ENCODE peak calls at places on chromosomes 7 and 10, in four cellular contexts. Y is ovary, C is tibial nerve, V is PC-3. B is an unnamed sample. For H3K9me3 and H3K36me3, the result is how much of the 10 kb centered on the place peaks cover.

GRCh38 chr10:28754930-28755718 is 77.8 kb downstream of the BAMBI start:
- DNase-seq in Y (no peak), C (no peak), V (no peak), B (no peak)

GRCh38 chr10:667096-667495 is 22.4 kb downstream of the DIP2C start:
- DNase-seq in Y (no peak), C (no peak), V (no peak), B (no peak)

GRCh38 chr10:74177140-74177677 is 26.2 kb downstream of the ADK start:
- DNase-seq in Y (no peak), C (no peak), V (peak), B (peak)

GRCh38 chr7:95180-95862 is 97.0 kb upstream of the FAM20C start:
- DNase-seq in Y (no peak), C (no peak), V (peak), B (peak)

GRCh38 chr7:36547361-36547760 is 157.7 kb downstream of the ANLN start:
- DNase-seq in Y (no peak), C (no peak), V (no peak), B (no peak)

GRCh38 chr10:97736403-97736901 is 476 bp upstream of the ZFYVE27 start:
- DNase-seq in Y (no peak), C (no peak), V (no peak), B (no peak)

GRCh38 chr7:136533732-136534131 is 334.7 kb upstream of the CHRM2 start:
- DNase-seq in Y (no peak), C (no peak), V (no peak), B (no peak)

GRCh38 chr10:43076876-43077420 is at the start of gene RET:
- DNase-seq in Y (no peak), C (no peak), V (no peak), B (peak)

GRCh38 chr10:46075869-46076268 is 29.8 kb upstream of the MSMB start:
- DNase-seq in Y (no peak), C (no peak), V (no peak), B (no peak)

GRCh38 chr10:110834622-110835219 is 37.0 kb upstream of the PDCD4 start:
- DNase-seq in Y (peak), C (no peak), V (no peak), B (no peak)

GRCh38 chr7:159192013-159192412 is 47.3 kb upstream of the VIPR2 start:
- DNase-seq in Y (no peak), C (no peak), V (no peak), B (no peak)
- H3K9me3 ChIP-seq in Y (under half), C (under half), V (under half), B (under half)

GRCh38 chr7:158783595-158783994 is 45.7 kb downstream of the ESYT2 start:
- DNase-seq in Y (no peak), C (no peak), V (peak), B (peak)
- H3K36me3 ChIP-seq in Y (under half), C (under half), V (under half), B (under half)

GRCh38 chr7:149527414-149527813 is 29.8 kb upstream of the ZNF746 start:
- DNase-seq in Y (no peak), C (no peak), V (no peak), B (no peak)
- H3K9me3 ChIP-seq in Y (under half), C (under half), V (under half), B (under half)

DNA sequence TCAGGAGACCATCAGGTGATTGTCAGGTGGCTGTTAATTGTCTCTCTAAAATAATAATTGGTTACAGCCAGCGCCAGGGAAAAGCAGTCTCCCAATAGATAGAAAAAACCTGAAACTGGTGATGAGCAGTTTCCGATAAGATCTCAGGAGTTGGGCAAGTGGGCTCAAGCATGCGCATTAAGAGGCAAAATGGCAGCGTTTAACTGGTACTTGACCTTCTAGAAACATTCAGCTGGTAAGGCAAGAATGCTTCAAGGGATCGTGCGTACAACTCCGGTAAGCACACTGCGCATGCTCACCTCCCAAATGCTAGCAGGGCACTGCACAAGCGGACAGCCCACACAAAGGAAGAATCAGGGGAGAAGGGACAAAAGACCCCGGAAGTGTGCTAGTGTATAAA is 48.5 kb downstream of the BLNK start:
- DNase-seq in Y (no peak), C (no peak), V (no peak), B (no peak)
- H3K36me3 ChIP-seq in Y (under half), C (under half), V (under half), B (under half)

B was measured in mammary epithelial cell.